ENCODE peak calls at places on chromosomes 3 and 15, in six cellular contexts. L is HTR-8/SVneo, N is fibroblast of the aortic adventitia, V is endodermal cell, A is fibroblast of lung, G is foreskin fibroblast. M is an unnamed sample.

GRCh38 chr15:60774829-60775228 is 295.9 kb upstream of the ICE2 start:
- DNase-seq in L (no peak), N (no peak), V (no peak), A (no peak), G (no peak), M (no peak)

GRCh38 chr3:119175869-119176756 is 2.7 kb downstream of the UPK1B start:
- DNase-seq in L (no peak), N (peak), V (no peak), A (peak), G (peak), M (no peak)

GRCh38 chr3:105559856-105560255 is 193.1 kb downstream of the ALCAM start:
- DNase-seq in L (no peak), N (no peak), V (no peak), A (no peak), G (no peak), M (no peak)

GRCh38 chr3:135229018-135229495 is 434.0 kb downstream of the EPHB1 start:
- DNase-seq in L (no peak), N (no peak), V (peak), A (peak), G (no peak), M (peak)

GRCh38 chr3:43525376-43525775 is 96.4 kb downstream of the ANO10 start:
- DNase-seq in L (no peak), N (no peak), V (no peak), A (no peak), G (no peak), M (no peak)

GRCh38 chr3:153210116-153210515 is 48.1 kb downstream of the RAP2B start:
- DNase-seq in L (no peak), N (peak), V (peak), A (peak), G (peak), M (no peak)

GRCh38 chr3:134640872-134641470 is 9.9 kb downstream of the KY start:
- DNase-seq in L (peak), N (peak), V (peak), A (peak), G (peak), M (peak)

GRCh38 chr3:47103619-47104018 is 60.3 kb downstream of the SETD2 start:
- DNase-seq in L (no peak), N (no peak), V (no peak), A (no peak), G (no peak), M (no peak)

GRCh38 chr3:18224406-18224805 is 200.7 kb downstream of the SATB1 start:
- DNase-seq in L (no peak), N (no peak), V (no peak), A (no peak), G (no peak), M (no peak)

GRCh38 chr3:136173939-136174338 is 22.2 kb downstream of the MSL2 start:
- DNase-seq in L (no peak), N (no peak), V (no peak), A (no peak), G (no peak), M (no peak)

GRCh38 chr3:59456852-59457485 is 407.1 kb upstream of the CFAP20DC start:
- DNase-seq in L (no peak), N (no peak), V (no peak), A (no peak), G (no peak), M (no peak)

GRCh38 chr3:86996261-86996955 is 5.5 kb upstream of the VGLL3 start:
- DNase-seq in L (no peak), N (no peak), V (no peak), A (peak), G (peak), M (no peak)

GRCh38 chr15:77160562-77161481 is 89.9 kb upstream of the TSPAN3 start:
- DNase-seq in L (no peak), N (no peak), V (no peak), A (peak), G (no peak), M (no peak)

GRCh38 chr15:26838742-26839460 is 28.0 kb upstream of the GABRA5 start:
- DNase-seq in L (no peak), N (no peak), V (peak), A (no peak), G (no peak), M (peak)

GRCh38 chr15:90266061-90266431 is 574 bp downstream of the NGRN start:
- DNase-seq in L (peak), N (peak), V (peak), A (peak), G (peak), M (peak)

GRCh38 chr3:186013312-186013711 is 75.5 kb upstream of the TRA2B start:
- DNase-seq in L (no peak), N (no peak), V (no peak), A (no peak), G (no peak), M (no peak)

GRCh38 chr15:60573936-60574335 is 95.0 kb upstream of the ICE2 start:
- DNase-seq in L (no peak), N (no peak), V (no peak), A (no peak), G (no peak), M (no peak)

GRCh38 chr15:28019594-28020320 is 79.4 kb downstream of the OCA2 start:
- DNase-seq in L (no peak), N (no peak), V (no peak), A (no peak), G (no peak), M (peak)